ENCODE peak calls at places on chromosomes 16 and 17, in eight cellular contexts. Z, T, I, H, F, E, C and S are unnamed samples.

GRCh38 chr17:50058296-50058945 is 2.5 kb downstream of the ITGA3 start:
- DNase-seq in Z (no peak), T (no peak), I (no peak), H (no peak), F (no peak), E (no peak), C (no peak), S (no peak)

GRCh38 chr16:75238132-75238852 is 13.1 kb downstream of the BCAR1 start:
- DNase-seq in Z (no peak), T (no peak), I (peak; percentile 83), H (peak; percentile 61), F (peak; percentile 96), E (no peak), C (peak; percentile 74), S (peak; percentile 92)

GRCh38 chr17:39939588-39940419 is 12.3 kb downstream of the LRRC3C start:
- DNase-seq in Z (no peak), T (peak; percentile 39), I (no peak), H (no peak), F (no peak), E (peak; percentile 31), C (no peak), S (peak; percentile 81)

GRCh38 chr17:1354022-1354421 is 46.0 kb downstream of the YWHAE start:
- DNase-seq in Z (no peak), T (no peak), I (no peak), H (no peak), F (no peak), E (no peak), C (no peak), S (no peak)

GRCh38 chr16:20901441-20902112 is 1.0 kb downstream of the LYRM1 start:
- DNase-seq in Z (peak; percentile 72), T (peak; percentile 78), I (peak; percentile 36), H (peak; percentile 80), F (peak; percentile 82), E (peak; percentile 72), C (peak; percentile 57), S (peak; percentile 54)

GRCh38 chr16:3038256-3038655 is 1.5 kb upstream of the BICDL2 start:
- DNase-seq in Z (peak; percentile 76), T (no peak), I (no peak), H (no peak), F (no peak), E (no peak), C (peak; percentile 74), S (no peak)

GRCh38 chr16:27642753-27643152 is 92.8 kb downstream of the KATNIP start:
- DNase-seq in Z (no peak), T (peak; percentile 17), I (no peak), H (no peak), F (no peak), E (no peak), C (no peak), S (no peak)

GRCh38 chr17:31068291-31068690 is 26.5 kb upstream of the NF1 start:
- DNase-seq in Z (peak; percentile 83), T (peak; percentile 58), I (no peak), H (no peak), F (peak; percentile 72), E (peak; percentile 52), C (no peak), S (no peak)

GRCh38 chr17:17495448-17496188 is 577 bp downstream of the RASD1 start:
- DNase-seq in Z (peak; percentile 64), T (peak; percentile 50), I (peak; percentile 24), H (peak; percentile 62), F (no peak), E (peak; percentile 64), C (peak; percentile 36), S (peak; percentile 48)

GRCh38 chr16:77043076-77043475 is 147.9 kb upstream of the MON1B start:
- DNase-seq in Z (no peak), T (peak; percentile 11), I (no peak), H (no peak), F (no peak), E (no peak), C (no peak), S (no peak)

GRCh38 chr17:39194089-39194984 is 3.1 kb downstream of the CACNB1 start:
- DNase-seq in Z (no peak), T (peak; percentile 62), I (peak; percentile 91), H (peak; percentile 61), F (peak; percentile 92), E (no peak), C (no peak), S (peak; percentile 65)

GRCh38 chr17:46144246-46144645 is 49.0 kb downstream of the KANSL1 start:
- DNase-seq in Z (no peak), T (no peak), I (no peak), H (no peak), F (no peak), E (no peak), C (no peak), S (no peak)

GRCh38 chr17:21295036-21295952 is 10.8 kb downstream of the MAP2K3 start:
- DNase-seq in Z (peak; percentile 67), T (no peak), I (peak; percentile 34), H (no peak), F (peak; percentile 94), E (peak; percentile 3), C (no peak), S (no peak)

GRCh38 chr17:41335747-41336146 is 14.9 kb downstream of the KRT33A start:
- DNase-seq in Z (no peak), T (no peak), I (no peak), H (no peak), F (no peak), E (no peak), C (no peak), S (no peak)

GRCh38 chr16:30656974-30657865 is 1.0 kb upstream of the FBRS start:
- DNase-seq in Z (no peak), T (peak; percentile 54), I (no peak), H (no peak), F (no peak), E (no peak), C (no peak), S (no peak)

GRCh38 chr16:82368041-82368440 is 198.0 kb upstream of the MPHOSPH6 start:
- DNase-seq in Z (no peak), T (peak; percentile 62), I (no peak), H (no peak), F (peak; percentile 62), E (peak; percentile 36), C (peak; percentile 26), S (no peak)

GRCh38 chr16:57755061-57755684 is 19.6 kb downstream of the KATNB1 start:
- DNase-seq in Z (no peak), T (no peak), I (peak; percentile 10), H (peak; percentile 44), F (no peak), E (no peak), C (no peak), S (no peak)

GRCh38 chr16:57755726-57756423 is 20.3 kb downstream of the KATNB1 start:
- DNase-seq in Z (no peak), T (no peak), I (peak; percentile 4), H (peak; percentile 35), F (no peak), E (no peak), C (no peak), S (no peak)

GRCh38 chr16:57757883-57758282 is 22.3 kb downstream of the KATNB1 start:
- DNase-seq in Z (no peak), T (no peak), I (peak; percentile 3), H (peak; percentile 23), F (no peak), E (no peak), C (no peak), S (no peak)

GRCh38 chr16:57757326-57757786 is 21.8 kb downstream of the KATNB1 start:
- DNase-seq in Z (peak; percentile 93), T (peak; percentile 97), I (peak; percentile 87), H (peak; percentile 90), F (peak; percentile 94), E (peak; percentile 77), C (peak; percentile 82), S (peak; percentile 90)

GRCh38 chr16:57756424-57757325 is 21.1 kb downstream of the KATNB1 start:
- DNase-seq in Z (no peak), T (no peak), I (peak; percentile 13), H (peak; percentile 43), F (no peak), E (no peak), C (no peak), S (no peak)
- H3K4me1 ChIP-seq in Z (no peaks in the 10 kb centered on the region), T (peaks cover 17% of the 10 kb centered on the region), I (peaks cover 5% of the 10 kb centered on the region), H (peaks cover 12% of the 10 kb centered on the region), F (no peaks in the 10 kb centered on the region), E (no peaks in the 10 kb centered on the region), C (no peaks in the 10 kb centered on the region), S (no peaks in the 10 kb centered on the region)

GRCh38 chr16:87927195-87927562 is 9.2 kb downstream of the CA5A start:
- DNase-seq in Z (no peak), T (peak; percentile 51), I (no peak), H (no peak), F (no peak), E (no peak), C (no peak), S (no peak)

GRCh38 chr16:87929986-87930385 is 6.3 kb downstream of the CA5A start:
- DNase-seq in Z (no peak), T (no peak), I (no peak), H (no peak), F (no peak), E (no peak), C (no peak), S (no peak)

GRCh38 chr16:87930456-87930855 is 5.9 kb downstream of the CA5A start:
- DNase-seq in Z (no peak), T (peak; percentile 55), I (no peak), H (no peak), F (no peak), E (no peak), C (no peak), S (no peak)

GRCh38 chr16:87933140-87933495 is 3.2 kb downstream of the CA5A start:
- DNase-seq in Z (no peak), T (no peak), I (no peak), H (no peak), F (no peak), E (no peak), C (no peak), S (no peak)

GRCh38 chr16:87931504-87931903 is 4.8 kb downstream of the CA5A start:
- DNase-seq in Z (no peak), T (no peak), I (no peak), H (no peak), F (no peak), E (no peak), C (no peak), S (no peak)
- H3K4me1 ChIP-seq in Z (no peaks in the 10 kb centered on the region), T (peaks cover 3% of the 10 kb centered on the region), I (no peaks in the 10 kb centered on the region), H (no peaks in the 10 kb centered on the region), F (no peaks in the 10 kb centered on the region), E (no peaks in the 10 kb centered on the region), C (no peaks in the 10 kb centered on the region), S (no peaks in the 10 kb centered on the region)

DNA sequence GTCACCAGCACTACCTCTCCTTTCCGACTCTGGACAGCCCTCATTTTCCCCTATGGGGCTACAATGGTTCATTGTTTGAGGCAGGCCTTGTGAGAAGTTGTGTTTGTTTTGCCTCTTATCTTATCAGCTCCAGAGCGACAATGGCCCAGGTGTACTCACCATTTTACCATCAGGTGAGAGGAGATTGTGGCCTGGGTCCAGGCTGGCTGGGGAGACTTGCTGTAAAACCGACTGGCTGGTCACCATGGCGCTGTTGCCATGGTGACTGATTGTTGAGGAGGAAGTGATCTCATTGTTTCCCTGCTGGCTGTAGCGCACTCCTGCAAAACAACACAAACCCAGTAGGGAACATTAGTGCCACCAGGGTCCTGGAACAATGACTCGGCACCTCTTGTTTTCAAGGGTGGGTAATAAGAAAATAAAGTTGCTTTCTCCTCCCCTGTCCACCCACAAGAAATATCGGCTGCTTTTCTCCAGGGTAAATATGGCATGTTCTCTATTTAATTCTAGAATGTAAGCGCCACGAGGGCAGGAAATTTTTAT is 34.4 kb downstream of the HNF1B start:
- DNase-seq in Z (peak; percentile 93), T (peak; percentile 97), I (no peak), H (peak; percentile 89), F (peak; percentile 57), E (peak; percentile 86), C (peak; percentile 85), S (no peak)
- H3K4me1 ChIP-seq in Z (peaks cover 50% of the 10 kb centered on the region), T (peaks cover 42% of the 10 kb centered on the region), I (no peaks in the 10 kb centered on the region), H (no peaks in the 10 kb centered on the region), F (no peaks in the 10 kb centered on the region), E (peaks cover 3% of the 10 kb centered on the region), C (peaks cover 2% of the 10 kb centered on the region), S (no peaks in the 10 kb centered on the region)

GRCh38 chr16:83842755-83843507 is 35.2 kb downstream of the HSBP1 start:
- DNase-seq in Z (peak; percentile 66), T (no peak), I (no peak), H (no peak), F (no peak), E (no peak), C (no peak), S (no peak)
- H3K4me1 ChIP-seq in Z (no peaks in the 10 kb centered on the region), T (no peaks in the 10 kb centered on the region), I (peaks cover 12% of the 10 kb centered on the region), H (peaks cover 10% of the 10 kb centered on the region), F (no peaks in the 10 kb centered on the region), E (peaks cover 3% of the 10 kb centered on the region), C (no peaks in the 10 kb centered on the region), S (no peaks in the 10 kb centered on the region)